ENCODE peak calls at places on chromosomes 4 and X, in nine cellular contexts. U is lung, K is A549, N is heart left ventricle, V is DND-41, J is stomach, G is upper lobe of right lung, L is AG04450, A is SK-N-SH. Y is an unnamed sample.

GRCh38 chrX:148380107-148380506 is 120.3 kb upstream of the AFF2 start:
- DNase-seq in G (no peak), K (no peak), N (no peak), V (peak), L (no peak), A (no peak), U (no peak), J (no peak), Y (no peak)

GRCh38 chrX:31252133-31252532 is 180.3 kb upstream of the FTHL17 start:
- DNase-seq in V (no peak), A (no peak), K (no peak), U (no peak), J (no peak), L (no peak), N (no peak), G (no peak), Y (no peak)

GRCh38 chr4:83961575-83961974 is 425.7 kb downstream of the GPAT3 start:
- DNase-seq in K (no peak), V (no peak), G (no peak), A (no peak), U (no peak), L (no peak), N (no peak), J (no peak), Y (no peak)

GRCh38 chrX:41332988-41333743 is 796 bp upstream of the DDX3X start:
- DNase-seq in U (peak), L (no peak), V (peak), G (peak), K (peak), A (peak), J (peak), N (peak), Y (peak)

GRCh38 chr4:742742-743311 is 37.2 kb downstream of the PCGF3 start:
- DNase-seq in N (peak), J (peak), U (peak), V (peak), K (peak), A (peak), L (no peak), G (peak), Y (no peak)

GRCh38 chr4:183431614-183432013 is 12.8 kb upstream of the CDKN2AIP start:
- DNase-seq in V (no peak), L (no peak), G (no peak), N (no peak), A (no peak), J (no peak), K (no peak), U (peak), Y (no peak)

GRCh38 chrX:136588060-136588459 is 56.0 kb downstream of the VGLL1 start:
- DNase-seq in K (no peak), A (no peak), U (no peak), L (no peak), J (no peak), N (no peak), G (no peak), V (no peak), Y (no peak)

GRCh38 chr4:7202391-7202790 is 10.1 kb downstream of the SORCS2 start:
- DNase-seq in N (no peak), J (no peak), U (no peak), K (no peak), A (no peak), L (no peak), G (no peak), V (no peak), Y (no peak)

GRCh38 chr4:25769251-25769650 is 93.5 kb downstream of the SEL1L3 start:
- DNase-seq in V (no peak), G (no peak), U (no peak), N (peak), J (no peak), L (peak), A (no peak), K (no peak), Y (no peak)

GRCh38 chr4:156771171-156771837 is 200.3 kb downstream of the PDGFC start:
- DNase-seq in N (no peak), A (peak), K (no peak), G (no peak), J (peak), L (no peak), V (no peak), U (peak), Y (peak)

DNA sequence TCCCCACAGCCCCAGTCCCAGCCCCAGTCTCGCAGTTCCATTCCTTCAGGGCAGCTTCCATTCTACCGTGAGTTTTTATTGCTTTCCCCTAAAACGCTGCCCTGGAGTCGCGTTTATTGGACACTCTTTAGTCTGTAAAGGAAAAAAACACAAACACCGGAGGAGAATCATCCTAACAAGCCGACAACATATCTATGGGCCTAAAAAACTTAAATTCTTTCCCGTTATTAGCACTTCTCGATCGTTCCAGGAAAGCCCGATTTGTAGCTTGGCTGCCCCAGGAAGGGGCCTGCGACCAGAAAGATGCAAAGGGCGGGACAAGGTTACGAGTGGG is 178.5 kb downstream of the CBR4 start:
- DNase-seq in N (no peak), U (no peak), J (no peak), L (no peak), K (no peak), G (no peak), V (no peak), A (peak), Y (no peak)
- H3K27ac ChIP-seq in N (peak), U (peak), J (peak), L (peak), K (peak), G (peak), V (no peak), A (peak), Y (peak)

GRCh38 chr4:48122756-48123155 is 11.3 kb downstream of the TXK start:
- DNase-seq in U (no peak), L (no peak), G (no peak), A (no peak), J (no peak), V (no peak), N (no peak), K (no peak), Y (no peak)
- H3K4me3 ChIP-seq in U (no peak), L (no peak), G (no peak), A (no peak), J (no peak), V (no peak), N (no peak), K (no peak), Y (no peak)

GRCh38 chr4:181137351-181137750 is 1105.9 kb upstream of the TENM3 start:
- DNase-seq in K (no peak), A (no peak), N (no peak), J (no peak), G (no peak), U (no peak), L (no peak), V (no peak), Y (no peak)
- H3K27ac ChIP-seq in K (no peak), A (no peak), N (no peak), J (no peak), G (no peak), U (no peak), L (no peak), V (no peak), Y (no peak)

GRCh38 chr4:108042927-108043326 is 53.2 kb downstream of the HADH start:
- DNase-seq in K (no peak), A (no peak), N (no peak), G (no peak), U (no peak), V (no peak), J (no peak), L (no peak), Y (no peak)
- H3K4me3 ChIP-seq in K (no peak), A (no peak), N (no peak), G (no peak), U (no peak), V (no peak), J (no peak), L (no peak), Y (no peak)

GRCh38 chr4:177229331-177229730 is 80.3 kb upstream of the NEIL3 start:
- DNase-seq in A (no peak), K (no peak), L (no peak), U (no peak), V (peak), G (no peak), J (no peak), N (no peak), Y (no peak)
- H3K27ac ChIP-seq in A (no peak), K (peak), L (no peak), U (no peak), V (peak), G (no peak), J (no peak), N (no peak), Y (no peak)

GRCh38 chr4:102826105-102826889 is 1.1 kb downstream of the UBE2D3 start:
- DNase-seq in A (no peak), V (no peak), K (no peak), N (no peak), U (no peak), L (no peak), J (no peak), G (no peak), Y (no peak)

GRCh38 chr4:102827674-102828496 is 534 bp upstream of the UBE2D3 start:
- DNase-seq in J (peak), N (peak), V (peak), K (peak), L (peak), U (peak), A (peak), G (peak), Y (peak)

GRCh38 chr4:102828497-102828808 is 1.1 kb upstream of the UBE2D3 start:
- DNase-seq in N (no peak), A (no peak), G (no peak), L (no peak), V (no peak), J (no peak), K (peak), U (no peak), Y (no peak)

GRCh38 chr4:102825261-102826071 is 1.9 kb downstream of the UBE2D3 start:
- DNase-seq in A (peak), L (peak), U (peak), V (peak), G (no peak), N (no peak), K (no peak), J (no peak), Y (no peak)

GRCh38 chr4:102826890-102827673 is at the start of gene UBE2D3:
- DNase-seq in L (peak), G (peak), V (peak), J (peak), A (peak), U (peak), K (peak), N (peak), Y (peak)
- H3K4me3 ChIP-seq in L (peak), G (peak), V (peak), J (peak), A (peak), U (peak), K (peak), N (peak), Y (peak)

GRCh38 chr4:94669672-94670664 is 87.8 kb upstream of the BMPR1B start:
- DNase-seq in A (no peak), N (no peak), K (peak), J (no peak), L (no peak), V (no peak), U (no peak), G (no peak), Y (no peak)
- H3K27ac ChIP-seq in A (no peak), N (no peak), K (peak), J (no peak), L (no peak), V (no peak), U (no peak), G (no peak), Y (no peak)